ENCODE peak calls at places on chromosome 21, in four cellular contexts. L, R, H and D are unnamed samples.

GRCh38 chr21:44710756-44711326 is 531 bp downstream of the TSPEAR start:
- DNase-seq in L (no peak), R (no peak), H (no peak), D (no peak)

GRCh38 chr21:43305811-43306311 is 121.1 kb downstream of the SIK1 start:
- DNase-seq in L (no peak), R (no peak), H (no peak), D (no peak)

GRCh38 chr21:37207441-37208009 is 59.6 kb downstream of the VPS26C start:
- DNase-seq in L (no peak), R (peak; percentile 67), H (no peak), D (no peak)

GRCh38 chr21:16815228-16815627 is 697.6 kb upstream of the CXADR start:
- DNase-seq in L (no peak), R (no peak), H (no peak), D (no peak)

GRCh38 chr21:14875704-14876364 is 189.0 kb downstream of the NRIP1 start:
- DNase-seq in L (no peak), R (peak; percentile 36), H (no peak), D (no peak)

GRCh38 chr21:31335957-31336738 is 7.9 kb downstream of the TIAM1 start:
- DNase-seq in L (no peak), R (no peak), H (peak; percentile 84), D (no peak)

GRCh38 chr21:28447453-28447852 is 545.2 kb downstream of the LTN1 start:
- DNase-seq in L (no peak), R (no peak), H (peak; percentile 70), D (no peak)

GRCh38 chr21:25456672-25457071 is 150.6 kb downstream of the MRPL39 start:
- DNase-seq in L (no peak), R (peak; percentile 20), H (peak; percentile 5), D (no peak)

GRCh38 chr21:33206771-33207290 is 22.9 kb upstream of the IFNAR2 start:
- DNase-seq in L (no peak), R (no peak), H (no peak), D (no peak)

GRCh38 chr21:45538381-45539045 is 3.7 kb downstream of the SLC19A1 start:
- DNase-seq in L (no peak), R (no peak), H (no peak), D (no peak)

GRCh38 chr21:34354836-34355235 is 9.0 kb upstream of the KCNE2 start:
- DNase-seq in L (no peak), R (no peak), H (no peak), D (no peak)

GRCh38 chr21:26425576-26425975 is 147.5 kb downstream of the CYYR1 start:
- DNase-seq in L (no peak), R (no peak), H (no peak), D (no peak)

GRCh38 chr21:27363719-27364479 is 397.0 kb upstream of the ADAMTS5 start:
- DNase-seq in L (no peak), R (no peak), H (no peak), D (no peak)

GRCh38 chr21:36104306-36105300 is 30.3 kb upstream of the CBR3 start:
- DNase-seq in L (peak; percentile 64), R (no peak), H (peak; percentile 46), D (no peak)

GRCh38 chr21:45302082-45303061 is 14.7 kb upstream of the POFUT2 start:
- DNase-seq in L (peak; percentile 43), R (no peak), H (peak; percentile 70), D (no peak)

GRCh38 chr21:43302769-43303168 is 124.2 kb downstream of the SIK1 start:
- DNase-seq in L (no peak), R (no peak), H (no peak), D (no peak)